ENCODE peak calls at places on chromosomes 11 and 22, in six cellular contexts. One of them, this sample, is unnamed.

GRCh38 chr11:120086651-120087050 is 51.3 kb downstream of the TRIM29 start:
- DNase-seq in fibroblast of mammary gland: no peak
- DNase-seq in GM23338: peak
- DNase-seq in fibroblast of villous mesenchyme: no peak
- DNase-seq in mammary epithelial cell: no peak
- DNase-seq in dorsolateral prefrontal cortex: no peak
- DNase-seq in this sample: no peak

GRCh38 chr11:9529333-9529648 is 44.2 kb upstream of the WEE1 start:
- DNase-seq in fibroblast of mammary gland: peak
- DNase-seq in GM23338: no peak
- DNase-seq in fibroblast of villous mesenchyme: no peak
- DNase-seq in mammary epithelial cell: no peak
- DNase-seq in dorsolateral prefrontal cortex: no peak
- DNase-seq in this sample: no peak

GRCh38 chr22:41094036-41094435 is 1.6 kb downstream of the EP300 start:
- DNase-seq in fibroblast of mammary gland: peak
- DNase-seq in GM23338: peak
- DNase-seq in fibroblast of villous mesenchyme: peak
- DNase-seq in mammary epithelial cell: peak
- DNase-seq in dorsolateral prefrontal cortex: no peak
- DNase-seq in this sample: peak

GRCh38 chr11:22734628-22735345 is 68.4 kb downstream of the GAS2 start:
- DNase-seq in fibroblast of mammary gland: peak
- DNase-seq in GM23338: no peak
- DNase-seq in fibroblast of villous mesenchyme: no peak
- DNase-seq in mammary epithelial cell: no peak
- DNase-seq in dorsolateral prefrontal cortex: no peak
- DNase-seq in this sample: no peak

GRCh38 chr22:26656896-26657851 is at the start of gene MIAT:
- DNase-seq in fibroblast of mammary gland: no peak
- DNase-seq in GM23338: peak
- DNase-seq in fibroblast of villous mesenchyme: peak
- DNase-seq in mammary epithelial cell: no peak
- DNase-seq in dorsolateral prefrontal cortex: peak
- DNase-seq in this sample: no peak

GRCh38 chr11:76805206-76805913 is 22.2 kb downstream of the TSKU start:
- DNase-seq in fibroblast of mammary gland: peak
- DNase-seq in GM23338: no peak
- DNase-seq in fibroblast of villous mesenchyme: peak
- DNase-seq in mammary epithelial cell: peak
- DNase-seq in dorsolateral prefrontal cortex: no peak
- DNase-seq in this sample: no peak

GRCh38 chr11:128095459-128096096 is 491.8 kb downstream of the ETS1 start:
- DNase-seq in fibroblast of mammary gland: peak
- DNase-seq in GM23338: no peak
- DNase-seq in fibroblast of villous mesenchyme: peak
- DNase-seq in mammary epithelial cell: peak
- DNase-seq in dorsolateral prefrontal cortex: no peak
- DNase-seq in this sample: peak

GRCh38 chr11:44788536-44789227 is 61.9 kb downstream of the TSPAN18 start:
- DNase-seq in fibroblast of mammary gland: no peak
- DNase-seq in GM23338: no peak
- DNase-seq in fibroblast of villous mesenchyme: peak
- DNase-seq in mammary epithelial cell: no peak
- DNase-seq in dorsolateral prefrontal cortex: no peak
- DNase-seq in this sample: peak

GRCh38 chr11:32658639-32659406 is 75.2 kb downstream of the EIF3M start:
- DNase-seq in fibroblast of mammary gland: peak
- DNase-seq in GM23338: no peak
- DNase-seq in fibroblast of villous mesenchyme: no peak
- DNase-seq in mammary epithelial cell: peak
- DNase-seq in dorsolateral prefrontal cortex: no peak
- DNase-seq in this sample: peak

GRCh38 chr11:120079750-120080610 is 57.9 kb downstream of the TRIM29 start:
- DNase-seq in fibroblast of mammary gland: no peak
- DNase-seq in GM23338: peak
- DNase-seq in fibroblast of villous mesenchyme: no peak
- DNase-seq in mammary epithelial cell: no peak
- DNase-seq in dorsolateral prefrontal cortex: no peak
- DNase-seq in this sample: no peak

GRCh38 chr11:117634756-117635593 is 162.0 kb downstream of the DSCAML1 start:
- DNase-seq in fibroblast of mammary gland: peak
- DNase-seq in GM23338: no peak
- DNase-seq in fibroblast of villous mesenchyme: no peak
- DNase-seq in mammary epithelial cell: no peak
- DNase-seq in dorsolateral prefrontal cortex: no peak
- DNase-seq in this sample: no peak

GRCh38 chr11:128800871-128801417 is 66.2 kb downstream of the KCNJ1 start:
- DNase-seq in fibroblast of mammary gland: no peak
- DNase-seq in GM23338: no peak
- DNase-seq in fibroblast of villous mesenchyme: no peak
- DNase-seq in mammary epithelial cell: no peak
- DNase-seq in dorsolateral prefrontal cortex: no peak
- DNase-seq in this sample: no peak

GRCh38 chr22:30861131-30861530 is 107.4 kb downstream of the MORC2 start:
- DNase-seq in fibroblast of mammary gland: no peak
- DNase-seq in GM23338: no peak
- DNase-seq in fibroblast of villous mesenchyme: no peak
- DNase-seq in mammary epithelial cell: no peak
- DNase-seq in dorsolateral prefrontal cortex: peak
- DNase-seq in this sample: no peak

GRCh38 chr11:15972838-15973237 is 383.5 kb downstream of the SOX6 start:
- DNase-seq in fibroblast of mammary gland: no peak
- DNase-seq in GM23338: peak
- DNase-seq in fibroblast of villous mesenchyme: no peak
- DNase-seq in mammary epithelial cell: no peak
- DNase-seq in dorsolateral prefrontal cortex: no peak
- DNase-seq in this sample: no peak

GRCh38 chr11:132115454-132115853 is 745.0 kb downstream of the NTM start:
- DNase-seq in fibroblast of mammary gland: peak
- DNase-seq in GM23338: peak
- DNase-seq in fibroblast of villous mesenchyme: peak
- DNase-seq in mammary epithelial cell: no peak
- DNase-seq in dorsolateral prefrontal cortex: no peak
- DNase-seq in this sample: peak

GRCh38 chr11:2995091-2995561 is 3.0 kb upstream of the NAP1L4 start:
- DNase-seq in fibroblast of mammary gland: no peak
- DNase-seq in GM23338: peak
- DNase-seq in fibroblast of villous mesenchyme: no peak
- DNase-seq in mammary epithelial cell: no peak
- DNase-seq in dorsolateral prefrontal cortex: no peak
- DNase-seq in this sample: no peak

GRCh38 chr22:39432361-39432811 is 24.4 kb upstream of the MGAT3 start:
- DNase-seq in fibroblast of mammary gland: no peak
- DNase-seq in GM23338: no peak
- DNase-seq in fibroblast of villous mesenchyme: no peak
- DNase-seq in mammary epithelial cell: no peak
- DNase-seq in dorsolateral prefrontal cortex: no peak
- DNase-seq in this sample: no peak

GRCh38 chr11:34300571-34301295 is 57.1 kb downstream of the ABTB2 start:
- DNase-seq in fibroblast of mammary gland: no peak
- DNase-seq in GM23338: no peak
- DNase-seq in fibroblast of villous mesenchyme: no peak
- DNase-seq in mammary epithelial cell: no peak
- DNase-seq in dorsolateral prefrontal cortex: no peak
- DNase-seq in this sample: no peak

GRCh38 chr11:108592591-108593213 is 866 bp downstream of the EXPH5 start:
- DNase-seq in fibroblast of mammary gland: no peak
- DNase-seq in GM23338: peak
- DNase-seq in fibroblast of villous mesenchyme: no peak
- DNase-seq in mammary epithelial cell: peak
- DNase-seq in dorsolateral prefrontal cortex: no peak
- DNase-seq in this sample: no peak

GRCh38 chr11:79312591-79313267 is 128.1 kb downstream of the TENM4 start:
- DNase-seq in fibroblast of mammary gland: peak
- DNase-seq in GM23338: no peak
- DNase-seq in fibroblast of villous mesenchyme: no peak
- DNase-seq in mammary epithelial cell: no peak
- DNase-seq in dorsolateral prefrontal cortex: peak
- DNase-seq in this sample: peak

GRCh38 chr11:34789196-34789834 is 126.9 kb downstream of the APIP start:
- DNase-seq in fibroblast of mammary gland: no peak
- DNase-seq in GM23338: no peak
- DNase-seq in fibroblast of villous mesenchyme: no peak
- DNase-seq in mammary epithelial cell: no peak
- DNase-seq in dorsolateral prefrontal cortex: no peak
- DNase-seq in this sample: no peak

GRCh38 chr22:24155597-24156145 is 25.6 kb upstream of the SUSD2 start:
- DNase-seq in fibroblast of mammary gland: peak
- DNase-seq in GM23338: peak
- DNase-seq in fibroblast of villous mesenchyme: peak
- DNase-seq in mammary epithelial cell: peak
- DNase-seq in dorsolateral prefrontal cortex: peak
- DNase-seq in this sample: peak

GRCh38 chr11:85811624-85812023 is 683 bp upstream of the SYTL2 start:
- DNase-seq in fibroblast of mammary gland: no peak
- DNase-seq in GM23338: no peak
- DNase-seq in fibroblast of villous mesenchyme: no peak
- DNase-seq in mammary epithelial cell: no peak
- DNase-seq in dorsolateral prefrontal cortex: peak
- DNase-seq in this sample: no peak

GRCh38 chr22:48370508-48371325 is 1457.0 kb downstream of the BRD1 start:
- DNase-seq in fibroblast of mammary gland: no peak
- DNase-seq in GM23338: no peak
- DNase-seq in fibroblast of villous mesenchyme: no peak
- DNase-seq in mammary epithelial cell: no peak
- DNase-seq in dorsolateral prefrontal cortex: peak
- DNase-seq in this sample: no peak

GRCh38 chr22:36541831-36542391 is 12.9 kb upstream of the EIF3D start:
- DNase-seq in fibroblast of mammary gland: peak
- DNase-seq in GM23338: no peak
- DNase-seq in fibroblast of villous mesenchyme: peak
- DNase-seq in mammary epithelial cell: peak
- DNase-seq in dorsolateral prefrontal cortex: no peak
- DNase-seq in this sample: peak

GRCh38 chr11:125258626-125259025 is 94.1 kb downstream of the PKNOX2 start:
- DNase-seq in fibroblast of mammary gland: no peak
- DNase-seq in GM23338: no peak
- DNase-seq in fibroblast of villous mesenchyme: no peak
- DNase-seq in mammary epithelial cell: no peak
- DNase-seq in dorsolateral prefrontal cortex: no peak
- DNase-seq in this sample: no peak
- H3K4me3 ChIP-seq in fibroblast of mammary gland: no peak
- H3K4me3 ChIP-seq in GM23338: no peak
- H3K4me3 ChIP-seq in fibroblast of villous mesenchyme: no peak
- H3K4me3 ChIP-seq in mammary epithelial cell: no peak
- H3K4me3 ChIP-seq in dorsolateral prefrontal cortex: no peak
- H3K4me3 ChIP-seq in this sample: no peak

DNA sequence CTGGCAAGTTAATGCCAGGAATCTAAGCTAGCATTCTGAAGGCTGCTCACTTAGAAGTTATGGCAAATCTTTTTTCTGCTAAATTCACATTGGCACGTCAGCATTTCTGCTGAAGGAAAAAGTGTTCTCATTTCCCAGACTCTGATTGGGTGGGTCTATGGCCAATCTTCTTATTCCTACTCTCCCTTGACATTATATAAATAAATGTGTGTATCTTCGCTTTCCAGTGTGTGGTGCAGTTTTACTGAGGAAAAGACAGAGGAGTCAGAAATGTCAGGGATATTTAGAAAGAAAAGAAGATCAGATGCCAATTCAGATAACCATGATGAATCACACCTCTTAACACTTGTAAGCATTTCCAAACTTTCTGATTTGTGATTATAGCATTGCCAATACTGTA is 3.2 kb upstream of the BDNF start:
- DNase-seq in fibroblast of mammary gland: peak
- DNase-seq in GM23338: no peak
- DNase-seq in fibroblast of villous mesenchyme: peak
- DNase-seq in mammary epithelial cell: no peak
- DNase-seq in dorsolateral prefrontal cortex: no peak
- DNase-seq in this sample: peak
- TF ChIP-seq CTCF in fibroblast of mammary gland: no peak
- TF ChIP-seq CTCF in GM23338: no peak
- TF ChIP-seq CTCF in fibroblast of villous mesenchyme: no peak
- TF ChIP-seq CTCF in mammary epithelial cell: no peak
- TF ChIP-seq CTCF in dorsolateral prefrontal cortex: no peak
- TF ChIP-seq CTCF in this sample: no peak

GRCh38 chr11:45899448-45900174 is 7.5 kb downstream of the FREY1 start:
- DNase-seq in fibroblast of mammary gland: peak
- DNase-seq in GM23338: peak
- DNase-seq in fibroblast of villous mesenchyme: peak
- DNase-seq in mammary epithelial cell: peak
- DNase-seq in dorsolateral prefrontal cortex: peak
- DNase-seq in this sample: peak
- H3K4me3 ChIP-seq in fibroblast of mammary gland: peak
- H3K4me3 ChIP-seq in GM23338: peak
- H3K4me3 ChIP-seq in fibroblast of villous mesenchyme: peak
- H3K4me3 ChIP-seq in mammary epithelial cell: peak
- H3K4me3 ChIP-seq in dorsolateral prefrontal cortex: peak
- H3K4me3 ChIP-seq in this sample: peak

GRCh38 chr11:1407668-1408067 is 17.9 kb downstream of the BRSK2 start:
- DNase-seq in fibroblast of mammary gland: no peak
- DNase-seq in GM23338: no peak
- DNase-seq in fibroblast of villous mesenchyme: no peak
- DNase-seq in mammary epithelial cell: no peak
- DNase-seq in dorsolateral prefrontal cortex: no peak
- DNase-seq in this sample: no peak
- TF ChIP-seq CTCF in fibroblast of mammary gland: no peak
- TF ChIP-seq CTCF in GM23338: no peak
- TF ChIP-seq CTCF in fibroblast of villous mesenchyme: no peak
- TF ChIP-seq CTCF in mammary epithelial cell: no peak
- TF ChIP-seq CTCF in dorsolateral prefrontal cortex: no peak
- TF ChIP-seq CTCF in this sample: no peak

This sample was measured in astrocyte of the spinal cord.